ENCODE peak calls at places on chromosomes 1 and 21, in six cellular contexts. G is GM20000, P is SHP77, S is OCI-LY7, J is NCI-H446 treated with DMSO at 0.1 percent for 48 hours, Q is germinal center. K is an unnamed sample.

GRCh38 chr1:30260318-30260717 is 463.1 kb downstream of the MATN1 start:
- DNase-seq in S (no peak), Q (no peak), G (no peak), P (no peak), J (no peak), K (no peak)

GRCh38 chr1:65021792-65022191 is 55.4 kb upstream of the JAK1 start:
- DNase-seq in S (no peak), P (no peak), J (peak; percentile 23), G (no peak), Q (no peak), K (no peak)

GRCh38 chr1:41645062-41645461 is 160.6 kb upstream of the EDN2 start:
- DNase-seq in Q (no peak), G (no peak), P (no peak), J (no peak), S (no peak), K (no peak)

GRCh38 chr21:38244885-38245869 is 11.6 kb upstream of the KCNJ15 start:
- DNase-seq in P (no peak), S (no peak), J (no peak), Q (no peak), G (peak; percentile 51), K (no peak)

GRCh38 chr1:54986532-54986931 is 6.1 kb downstream of the TMEM61 start:
- DNase-seq in G (no peak), Q (no peak), P (no peak), J (no peak), S (no peak), K (no peak)

GRCh38 chr21:46559291-46559983 is 45.4 kb downstream of the S100B start:
- DNase-seq in S (peak; percentile 71), P (no peak), G (peak; percentile 65), Q (no peak), J (no peak), K (no peak)

GRCh38 chr21:40840441-40840840 is 6.5 kb downstream of the DSCAM start:
- DNase-seq in S (no peak), Q (no peak), G (no peak), P (no peak), J (no peak), K (no peak)

GRCh38 chr1:31934251-31934650 is 3.9 kb downstream of the PTP4A2 start:
- DNase-seq in G (no peak), P (no peak), S (no peak), J (no peak), Q (no peak), K (no peak)

GRCh38 chr1:153397924-153398651 is 7.2 kb upstream of the S100A8 start:
- DNase-seq in J (no peak), S (no peak), P (no peak), G (no peak), Q (no peak), K (no peak)

GRCh38 chr1:20472121-20472520 is 13.9 kb downstream of the CAMK2N1 start:
- DNase-seq in J (no peak), S (no peak), Q (no peak), G (no peak), P (no peak), K (no peak)

GRCh38 chr1:199684686-199685273 is 342.7 kb upstream of the NR5A2 start:
- DNase-seq in Q (peak; percentile 29), S (peak; percentile 62), P (peak; percentile 4), J (peak; percentile 21), G (peak; percentile 18), K (peak; percentile 5)

GRCh38 chr1:157176016-157176415 is 37.8 kb upstream of the ETV3 start:
- DNase-seq in P (no peak), Q (no peak), J (no peak), G (no peak), S (no peak), K (no peak)

GRCh38 chr1:53554592-53555305 is 95.5 kb downstream of the DMRTB1 start:
- DNase-seq in P (no peak), Q (no peak), J (no peak), S (no peak), G (no peak), K (no peak)

GRCh38 chr1:110051262-110051648 is 16.8 kb downstream of the STRIP1 start:
- DNase-seq in Q (no peak), P (no peak), S (no peak), G (no peak), J (no peak), K (no peak)

GRCh38 chr1:206497774-206498173 is 9.6 kb upstream of the RASSF5 start:
- DNase-seq in P (no peak), Q (no peak), J (no peak), G (no peak), S (no peak), K (no peak)

GRCh38 chr1:86419277-86419903 is 4.6 kb upstream of the CLCA2 start:
- DNase-seq in G (peak; percentile 58), P (peak; percentile 4), Q (peak; percentile 48), J (no peak), S (peak; percentile 65), K (no peak)

K was measured in NCI-H1930.